ENCODE peak calls at places on chromosomes 13 and 19, in four cellular contexts. I, D, L and C are unnamed samples.

GRCh38 chr19:10688545-10689280 is 12.5 kb upstream of the QTRT1 start:
- DNase-seq in D (no peak), L (no peak), I (no peak), C (no peak)

GRCh38 chr19:58059681-58060080 is 599 bp downstream of the ZNF135 start:
- DNase-seq in L (no peak), D (no peak), I (no peak), C (no peak)

GRCh38 chr19:7986321-7987083 is 18.9 kb downstream of the ELAVL1 start:
- DNase-seq in I (no peak), L (no peak), D (no peak), C (no peak)

GRCh38 chr19:48715681-48716171 is 3.8 kb downstream of the MAMSTR start:
- DNase-seq in I (no peak), L (no peak), D (no peak), C (no peak)

GRCh38 chr13:47049276-47049989 is 152.6 kb upstream of the HTR2A start:
- DNase-seq in I (no peak), L (no peak), D (no peak), C (no peak)

GRCh38 chr13:108176685-108177274 is 38.6 kb downstream of the LIG4 start:
- DNase-seq in I (no peak), D (peak), L (peak), C (peak)

GRCh38 chr19:39078436-39079200 is 5.5 kb upstream of the ACP7 start:
- DNase-seq in D (no peak), I (no peak), L (peak), C (peak)

GRCh38 chr19:7500811-7501450 is 12.1 kb upstream of the PEX11G start:
- DNase-seq in L (peak), D (peak), I (no peak), C (peak)

GRCh38 chr13:27644302-27644701 is 22.6 kb downstream of the POLR1D start:
- DNase-seq in I (no peak), L (no peak), D (no peak), C (peak)

GRCh38 chr13:25463496-25463895 is 91.7 kb downstream of the ATP8A2 start:
- DNase-seq in D (no peak), L (no peak), I (no peak), C (no peak)

GRCh38 chr19:8269724-8270123 is 38.4 kb downstream of the CD320 start:
- DNase-seq in D (no peak), L (no peak), I (no peak), C (no peak)

GRCh38 chr13:36131215-36131930 is at the start of gene DCLK1:
- DNase-seq in I (no peak), D (no peak), L (no peak), C (no peak)

GRCh38 chr19:37470216-37470615 is 1.1 kb downstream of the ZNF570 start:
- DNase-seq in I (no peak), L (no peak), D (no peak), C (no peak)

GRCh38 chr19:2808129-2808941 is 11.3 kb upstream of the ZNF554 start:
- DNase-seq in L (no peak), D (no peak), I (no peak), C (no peak)

GRCh38 chr13:102799544-102800144 is 725 bp downstream of the BIVM start:
- DNase-seq in I (no peak), L (no peak), D (peak), C (no peak)

GRCh38 chr13:114196629-114197028 is 17.6 kb downstream of the CFAP97D2 start:
- DNase-seq in I (no peak), D (no peak), L (no peak), C (no peak)

GRCh38 chr19:32870154-32870573 is 597 bp upstream of the SLC7A9 start:
- DNase-seq in I (no peak), D (no peak), L (peak), C (no peak)

GRCh38 chr13:36163809-36164308 is 32.7 kb upstream of the DCLK1 start:
- DNase-seq in L (no peak), D (no peak), I (no peak), C (no peak)

GRCh38 chr19:50565984-50566903 is 2.0 kb downstream of the LRRC4B start:
- DNase-seq in L (no peak), I (no peak), D (no peak), C (no peak)

GRCh38 chr13:40351537-40352384 is 314.7 kb downstream of the FOXO1 start:
- DNase-seq in I (no peak), D (no peak), L (peak), C (no peak)

GRCh38 chr13:26220575-26220974 is 1.5 kb downstream of the RNF6 start:
- DNase-seq in I (no peak), L (no peak), D (no peak), C (no peak)

GRCh38 chr19:1216756-1217155 is 11.2 kb downstream of the STK11 start:
- DNase-seq in D (no peak), I (no peak), L (no peak), C (no peak)

GRCh38 chr13:113726961-113727411 is 32.0 kb upstream of the TMEM255B start:
- DNase-seq in I (no peak), L (no peak), D (no peak), C (no peak)

GRCh38 chr13:50130686-50131051 is 115.4 kb downstream of the KCNRG start:
- DNase-seq in D (no peak), I (no peak), L (no peak), C (no peak)

GRCh38 chr19:11453468-11454341 is 18.3 kb downstream of the PRKCSH start:
- DNase-seq in D (peak), L (no peak), I (no peak), C (no peak)

GRCh38 chr13:41458939-41459753 is 1.8 kb downstream of the RGCC start:
- DNase-seq in I (no peak), D (peak), L (peak), C (peak)

GRCh38 chr19:13164370-13165090 is 14.3 kb downstream of the IER2 start:
- DNase-seq in D (peak), L (peak), I (no peak), C (no peak)
- TF ChIP-seq ZBTB33 in D (no peak), L (peak), I (no peak), C (no peak)

DNA sequence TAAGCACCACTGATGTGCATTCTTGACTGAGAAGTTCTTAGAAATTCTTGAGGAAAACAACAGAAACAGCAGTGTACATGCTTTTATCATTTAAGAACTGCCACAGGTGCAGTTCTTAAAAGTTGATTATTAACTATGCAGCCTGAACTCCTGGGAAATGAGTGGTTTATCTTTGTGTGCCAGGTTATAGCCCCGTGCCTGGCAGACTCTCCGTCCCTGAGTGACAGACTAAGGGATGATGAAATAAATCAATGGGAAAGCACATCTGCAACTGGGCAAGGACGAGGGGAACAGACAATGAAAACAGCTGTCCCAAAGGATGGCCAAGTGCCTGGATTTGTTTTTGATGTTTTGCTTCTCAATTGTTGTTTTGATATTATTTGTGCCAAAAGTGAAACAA is 84.4 kb upstream of the SPATA13 start:
- DNase-seq in I (no peak), L (peak), D (no peak), C (no peak)
- TF ChIP-seq SRF in I (no peak), L (no peak), D (no peak), C (no peak)

GRCh38 chr19:41774515-41774980 is 19.2 kb downstream of the CEACAM6 start:
- DNase-seq in L (no peak), D (no peak), I (no peak), C (peak)
- H3K4me2 ChIP-seq in L (no peak), D (no peak), I (no peak), C (peak)

DNA sequence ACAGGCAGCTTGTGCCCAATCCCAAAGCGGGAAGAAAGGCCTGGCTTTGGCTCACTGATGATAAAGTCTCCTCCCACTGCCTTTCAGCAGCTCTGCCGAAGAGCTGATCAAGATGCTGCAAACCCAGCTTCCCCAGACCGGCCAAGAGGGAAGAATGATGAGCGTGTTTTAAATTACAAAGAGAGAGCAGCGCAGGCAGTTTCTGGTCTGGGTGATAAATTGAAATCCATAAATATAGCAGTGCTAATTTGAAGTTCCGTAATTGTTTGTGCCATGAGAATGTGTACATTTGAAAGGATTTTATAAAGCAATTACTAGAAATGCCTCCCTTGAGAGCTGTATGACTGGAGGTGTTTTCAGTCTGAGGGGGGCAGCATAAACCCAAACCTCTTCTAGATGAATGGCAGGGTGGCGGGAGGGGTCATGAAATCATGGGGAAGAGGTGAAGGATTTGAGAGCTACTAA is 171.8 kb downstream of the STK24 start:
- DNase-seq in D (no peak), L (no peak), I (no peak), C (no peak)
- TF ChIP-seq ZBTB33 in D (no peak), L (no peak), I (no peak), C (no peak)

GRCh38 chr19:46722004-46722380 is 5.1 kb upstream of the PRKD2 start:
- DNase-seq in L (no peak), D (no peak), I (no peak), C (no peak)
- TF ChIP-seq SRF in L (no peak), D (no peak), I (no peak), C (no peak)

GRCh38 chr19:55659822-55660221 is 5.0 kb downstream of the U2AF2 start:
- DNase-seq in L (no peak), I (no peak), D (no peak), C (no peak)

GRCh38 chr19:55660991-55661390 is 6.2 kb downstream of the U2AF2 start:
- DNase-seq in L (no peak), I (no peak), D (no peak), C (no peak)

GRCh38 chr19:55657004-55657747 is 2.3 kb downstream of the U2AF2 start:
- DNase-seq in I (no peak), D (no peak), L (no peak), C (no peak)

GRCh38 chr19:55660404-55660803 is 5.6 kb downstream of the U2AF2 start:
- DNase-seq in L (no peak), I (no peak), D (no peak), C (no peak)

DNA sequence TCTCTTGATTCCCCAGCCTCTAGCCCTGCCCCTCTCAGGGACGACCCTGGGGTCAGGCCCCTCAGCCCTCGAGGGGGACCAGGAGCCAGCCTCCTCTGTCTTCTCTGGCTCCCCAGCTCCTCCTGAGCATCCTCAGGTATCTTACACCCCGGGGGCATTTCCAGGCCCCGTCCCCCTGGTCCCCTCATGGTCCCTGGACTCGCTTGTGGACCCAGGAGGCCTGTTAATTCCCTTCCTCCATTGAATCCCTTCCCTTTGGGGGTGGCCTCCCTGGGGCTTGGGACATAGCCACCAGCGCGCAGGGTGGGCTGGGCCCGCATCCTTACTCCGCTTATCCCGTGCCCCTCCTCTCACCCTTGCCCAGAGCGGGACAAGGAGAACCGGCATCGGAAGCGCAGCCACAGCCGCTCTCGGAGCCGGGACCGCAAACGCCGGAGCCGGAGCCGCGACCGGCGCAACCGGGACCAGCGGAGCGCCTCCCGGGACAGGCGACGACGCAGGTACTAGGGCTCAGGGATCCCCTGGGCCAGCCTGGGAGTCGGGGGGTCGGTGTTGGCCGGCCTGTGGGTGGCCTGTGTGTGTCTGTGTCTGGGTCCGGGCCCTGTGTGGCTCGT is 4.1 kb downstream of the U2AF2 start:
- DNase-seq in L (no peak), D (no peak), I (no peak), C (no peak)
- H3K4me2 ChIP-seq in L (peak), D (peak), I (peak), C (no peak)

DNA sequence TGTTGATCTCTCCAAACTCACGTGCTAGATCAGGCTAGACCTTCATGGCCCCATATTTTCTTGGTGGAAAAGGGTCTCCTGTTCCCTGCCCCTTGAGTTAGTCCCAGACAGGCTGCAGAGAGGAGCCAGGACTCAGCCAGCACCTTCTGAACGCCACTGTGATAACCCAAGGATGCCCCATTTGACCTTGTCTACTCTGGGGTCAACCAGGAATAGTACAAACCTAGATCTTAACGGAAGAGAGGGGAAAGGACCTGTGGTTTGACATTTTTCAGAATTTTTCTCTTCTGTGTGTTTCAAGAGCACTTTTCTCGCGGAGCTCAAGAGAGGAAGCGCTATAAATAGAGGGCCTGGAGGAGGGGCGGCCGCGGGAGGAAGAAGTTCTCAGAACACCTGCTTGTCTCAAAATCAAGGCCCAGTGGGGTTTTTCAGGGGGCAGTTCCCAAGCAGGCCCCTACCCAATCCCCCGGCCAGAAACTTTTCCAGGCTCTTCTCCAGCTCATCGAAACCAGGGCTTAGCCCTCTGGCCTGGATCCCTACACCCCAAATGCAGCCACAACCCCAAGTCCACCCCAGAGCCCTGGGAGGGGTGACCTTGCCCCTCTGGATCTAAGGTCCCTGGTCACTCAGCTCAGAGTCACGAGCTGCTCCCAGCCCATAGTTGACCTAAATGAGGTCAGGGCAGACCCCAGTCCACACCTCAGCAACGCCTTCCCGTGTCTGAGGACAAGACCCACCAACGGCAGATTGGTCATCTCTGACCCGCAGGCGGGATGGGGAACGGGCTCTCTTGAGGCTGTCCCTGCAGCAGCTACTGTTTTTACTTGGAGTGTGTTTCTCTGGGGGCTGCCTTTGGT is 75.6 kb upstream of the TM9SF2 start:
- DNase-seq in L (no peak), D (no peak), I (peak), C (no peak)
- TF ChIP-seq ZBTB33 in L (no peak), D (no peak), I (peak), C (no peak)

GRCh38 chr19:45404557-45405434 is at the start of gene PPP1R13L:
- DNase-seq in I (peak), L (peak), D (peak), C (peak)
- TF ChIP-seq SRF in I (no peak), L (no peak), D (no peak), C (no peak)

GRCh38 chr19:19139876-19140229 is 1.6 kb upstream of the TMEM161A start:
- DNase-seq in L (no peak), D (no peak), I (no peak), C (no peak)
- H3K4me2 ChIP-seq in L (no peak), D (no peak), I (no peak), C (no peak)

GRCh38 chr13:105338773-105339172 is 1196.7 kb downstream of the EFNB2 start:
- DNase-seq in L (no peak), I (no peak), D (no peak), C (no peak)
- TF ChIP-seq ZBTB33 in L (no peak), I (no peak), D (no peak), C (no peak)